ENCODE peak calls at places on chromosomes 16 and 17, in six cellular contexts. Z is dorsolateral prefrontal cortex; S is activated CD4-positive, CD25-positive, alpha-beta regulatory T cell treated with anti-CD3 and anti-CD28 coated beads, Interleukin-2, amount 50 U/mL, for 16 hours; O is NCI-H1436; I is tibial artery; B is NCI-H2107. R is an unnamed sample.

GRCh38 chr17:31248986-31249385 is 48.1 kb downstream of the OMG start:
- DNase-seq in B (no peak), O (no peak), S (no peak), Z (no peak), I (no peak), R (no peak)

GRCh38 chr16:84839054-84839453 is 19.3 kb downstream of the CRISPLD2 start:
- DNase-seq in Z (no peak), B (no peak), I (no peak), O (no peak), S (no peak), R (no peak)

GRCh38 chr17:78561166-78561565 is 16.0 kb downstream of the DNAH17 start:
- DNase-seq in S (no peak), O (no peak), I (no peak), B (no peak), Z (no peak), R (no peak)

GRCh38 chr16:6091021-6091420 is 993.4 kb upstream of the EEF2KMT start:
- DNase-seq in O (no peak), S (no peak), I (no peak), Z (no peak), B (no peak), R (no peak)

GRCh38 chr17:68861602-68862001 is 93.6 kb downstream of the ABCA8 start:
- DNase-seq in O (peak), B (no peak), S (no peak), I (no peak), Z (no peak), R (no peak)

GRCh38 chr17:37558299-37558698 is 50.9 kb downstream of the SYNRG start:
- DNase-seq in I (no peak), Z (no peak), B (no peak), S (no peak), O (no peak), R (no peak)

GRCh38 chr17:6800422-6801027 is 24.5 kb downstream of the FBXO39 start:
- DNase-seq in S (no peak), Z (no peak), O (no peak), I (no peak), B (no peak), R (no peak)

GRCh38 chr17:79132271-79133064 is 57.8 kb downstream of the ENGASE start:
- DNase-seq in O (peak), S (no peak), I (no peak), B (peak), Z (no peak), R (no peak)

GRCh38 chr17:75695830-75696271 is 25.4 kb upstream of the ITGB4 start:
- DNase-seq in I (no peak), O (no peak), B (no peak), S (no peak), Z (peak), R (no peak)

GRCh38 chr16:87180069-87180468 is 137.1 kb downstream of the C16orf95 start:
- DNase-seq in Z (no peak), I (no peak), S (no peak), O (no peak), B (no peak), R (no peak)

GRCh38 chr17:31803494-31804213 is 55.4 kb downstream of the COPRS start:
- DNase-seq in B (no peak), O (no peak), I (no peak), S (no peak), Z (no peak), R (no peak)

GRCh38 chr16:24367186-24367585 is 111.1 kb downstream of the CACNG3 start:
- DNase-seq in S (no peak), B (no peak), I (no peak), Z (no peak), O (no peak), R (no peak)

GRCh38 chr17:73342057-73342522 is 30.3 kb upstream of the CDC42EP4 start:
- DNase-seq in S (no peak), B (peak), I (peak), O (peak), Z (peak), R (no peak)

GRCh38 chr16:67260426-67261063 is 11.8 kb downstream of the SLC9A5 start:
- DNase-seq in S (no peak), I (peak), O (peak), B (peak), Z (peak), R (no peak)

GRCh38 chr17:77995146-77995852 is 36.8 kb downstream of the TNRC6C start:
- DNase-seq in I (no peak), S (no peak), B (no peak), O (no peak), Z (no peak), R (no peak)

GRCh38 chr16:792221-792995 is 4.0 kb downstream of the CHTF18 start:
- DNase-seq in O (no peak), Z (no peak), I (no peak), S (no peak), B (no peak), R (no peak)

GRCh38 chr17:17886253-17886652 is 49.5 kb upstream of the SREBF1 start:
- DNase-seq in Z (no peak), O (no peak), S (no peak), B (no peak), I (no peak), R (no peak)

GRCh38 chr17:29771561-29771960 is 148.8 kb upstream of the CORO6 start:
- DNase-seq in O (no peak), I (no peak), S (no peak), B (no peak), Z (no peak), R (no peak)

GRCh38 chr17:47789611-47790520 is 31.7 kb downstream of the OSBPL7 start:
- DNase-seq in O (peak), S (no peak), B (peak), I (no peak), Z (no peak), R (no peak)

GRCh38 chr16:22888791-22889190 is 74.8 kb downstream of the HS3ST2 start:
- DNase-seq in Z (no peak), B (no peak), O (no peak), S (no peak), I (no peak), R (no peak)

GRCh38 chr16:66746682-66747081 is 4.7 kb downstream of the DYNC1LI2 start:
- DNase-seq in Z (no peak), S (no peak), I (no peak), O (no peak), B (no peak), R (no peak)

GRCh38 chr16:4094138-4094773 is 22.0 kb downstream of the ADCY9 start:
- DNase-seq in Z (no peak), O (no peak), S (no peak), B (no peak), I (peak), R (no peak)

GRCh38 chr17:83152221-83152744 is 72.9 kb downstream of the METRNL start:
- DNase-seq in B (no peak), S (no peak), O (no peak), I (no peak), Z (no peak), R (no peak)

GRCh38 chr16:81779540-81780320 is 639 bp downstream of the PLCG2 start:
- DNase-seq in B (no peak), I (no peak), Z (no peak), O (no peak), S (no peak), R (no peak)

GRCh38 chr16:3964686-3965290 is 84.3 kb upstream of the CREBBP start:
- DNase-seq in I (no peak), B (no peak), O (no peak), Z (no peak), S (no peak), R (no peak)

GRCh38 chr17:8964801-8965393 is 610 bp downstream of the PIK3R5 start:
- DNase-seq in O (no peak), I (no peak), Z (no peak), S (no peak), B (no peak), R (peak)

GRCh38 chr16:56606688-56607618 is 1.4 kb upstream of the MT2A start:
- DNase-seq in B (no peak), Z (no peak), S (no peak), O (no peak), I (peak), R (no peak)

GRCh38 chr16:35449663-35450062 is 1990.3 kb downstream of the TP53TG3F start:
- DNase-seq in S (no peak), O (no peak), B (no peak), I (no peak), Z (no peak), R (no peak)

GRCh38 chr17:80647746-80648145 is 103.1 kb downstream of the RPTOR start:
- DNase-seq in B (no peak), O (no peak), S (no peak), I (no peak), Z (no peak), R (no peak)

GRCh38 chr17:43826206-43826605 is 6.7 kb downstream of the MPP3 start:
- DNase-seq in B (no peak), O (no peak), I (no peak), Z (no peak), S (no peak), R (no peak)